ENCODE peak calls at places on chromosomes 4 and X, in seven cellular contexts. A is lower leg skin, L is endothelial cell of umbilical vein, D is stomach, V is esophagus muscularis mucosa, X is A549, O is uterus. S is an unnamed sample.
A peak's percentile ranks its signal among the peaks of the same experiment; 100 is the strongest.

GRCh38 chr4:83074086-83074704 is 39.2 kb downstream of the COPS4 start:
- DNase-seq in A (no peak), O (no peak), V (no peak), L (peak; percentile 72), X (peak; percentile 32), D (no peak), S (no peak)

GRCh38 chrX:40685352-40685918 is 38.1 kb upstream of the CXorf38 start:
- DNase-seq in D (no peak), A (no peak), V (no peak), L (no peak), X (no peak), O (no peak), S (no peak)

GRCh38 chr4:165077034-165077578 is 23.4 kb downstream of the TRIM75 start:
- DNase-seq in O (no peak), V (no peak), L (no peak), X (no peak), A (no peak), D (no peak), S (no peak)

GRCh38 chr4:160212078-160212477 is 1109.2 kb downstream of the RAPGEF2 start:
- DNase-seq in L (no peak), O (no peak), A (no peak), D (no peak), V (no peak), X (no peak), S (no peak)

GRCh38 chr4:6272863-6273660 is 3.4 kb downstream of the WFS1 start:
- DNase-seq in L (peak; percentile 75), X (peak; percentile 45), O (no peak), D (no peak), V (no peak), A (no peak), S (no peak)

GRCh38 chrX:48703642-48704481 is 7.3 kb downstream of the SUV39H1 start:
- DNase-seq in O (no peak), D (no peak), L (no peak), V (no peak), A (no peak), X (peak; percentile 4), S (no peak)

GRCh38 chr4:15238720-15239119 is 189.1 kb upstream of the C1QTNF7 start:
- DNase-seq in L (peak; percentile 11), A (no peak), O (no peak), V (no peak), D (no peak), X (peak; percentile 25), S (no peak)

GRCh38 chr4:130608121-130608520 is 1512.2 kb downstream of the C4orf33 start:
- DNase-seq in D (no peak), X (no peak), L (no peak), O (no peak), A (no peak), V (no peak), S (no peak)

GRCh38 chr4:108427946-108428345 is 192.4 kb upstream of the RPL34 start:
- DNase-seq in A (no peak), X (no peak), V (no peak), D (no peak), L (no peak), O (no peak), S (no peak)

GRCh38 chrX:100944601-100945000 is 15.9 kb upstream of the XKRX start:
- DNase-seq in A (no peak), X (no peak), D (no peak), L (no peak), O (no peak), V (no peak), S (no peak)

GRCh38 chrX:72620550-72621145 is 48.0 kb upstream of the HDAC8 start:
- DNase-seq in L (peak; percentile 90), O (peak; percentile 56), V (no peak), D (peak; percentile 81), X (peak; percentile 55), A (no peak), S (no peak)

GRCh38 chr4:58732973-58733372 is 1622.8 kb upstream of the IGFBP7 start:
- DNase-seq in L (no peak), D (no peak), V (no peak), X (no peak), O (no peak), A (no peak), S (no peak)

GRCh38 chr4:2051086-2051485 is 8.0 kb upstream of the NAT8L start:
- DNase-seq in V (no peak), O (no peak), X (no peak), A (peak; percentile 80), L (no peak), D (no peak), S (no peak)

GRCh38 chrX:107683124-107683895 is 55.0 kb downstream of the PRPS1 start:
- DNase-seq in O (peak; percentile 58), A (peak; percentile 84), V (no peak), X (no peak), D (peak; percentile 45), L (peak; percentile 61), S (no peak)

GRCh38 chr4:10102193-10102980 is 14.2 kb downstream of the WDR1 start:
- DNase-seq in A (no peak), V (no peak), D (no peak), L (no peak), O (no peak), X (no peak), S (no peak)

GRCh38 chr4:132065940-132066495 is 1083.1 kb upstream of the PCDH10 start:
- DNase-seq in D (no peak), A (no peak), V (no peak), X (no peak), O (no peak), L (peak; percentile 5), S (no peak)

GRCh38 chr4:156898373-156899117 is 73.1 kb downstream of the PDGFC start:
- DNase-seq in V (no peak), X (no peak), L (no peak), D (no peak), O (no peak), A (no peak), S (no peak)

GRCh38 chr4:24472514-24473308 is 111.6 kb downstream of the DHX15 start:
- DNase-seq in L (peak; percentile 63), V (peak; percentile 97), X (peak; percentile 71), O (peak; percentile 88), D (peak; percentile 76), A (peak; percentile 93), S (no peak)
- TF ChIP-seq POLR2A in L (no peak), V (peak; percentile 9), X (no peak), O (peak; percentile 45), D (no peak), A (no peak), S (no peak)

DNA sequence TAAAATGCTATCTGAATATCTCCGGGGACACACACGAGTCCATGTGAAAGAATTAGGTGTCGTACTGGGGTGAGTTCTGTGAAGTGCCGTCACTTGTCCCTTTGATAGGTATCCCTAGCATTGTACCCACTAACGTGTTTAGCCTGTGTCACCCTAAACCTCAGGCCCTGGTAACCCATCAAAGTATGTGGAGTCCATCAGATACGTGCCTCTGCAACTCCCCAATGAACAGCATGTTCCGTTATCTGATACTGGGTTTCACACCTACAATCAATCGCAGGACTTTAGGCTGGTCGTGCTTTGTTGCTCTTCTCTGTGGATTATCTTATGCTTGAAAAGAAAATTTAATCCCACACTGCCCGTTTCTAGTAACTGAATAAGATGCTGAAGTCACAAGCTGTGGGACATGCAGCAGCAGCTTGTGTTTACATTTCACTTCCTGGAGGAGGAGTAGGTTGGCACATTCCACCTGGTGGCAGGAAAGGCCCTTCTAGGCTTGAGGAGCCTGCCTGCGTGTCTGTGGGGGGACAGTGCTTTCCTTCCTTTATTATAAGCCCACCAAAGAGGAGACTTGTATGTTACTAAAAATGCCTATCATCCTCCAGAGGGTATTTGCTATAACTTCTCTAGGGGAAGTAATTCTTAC is 127.1 kb downstream of the FNIP2 start:
- DNase-seq in V (no peak), L (peak; percentile 44), D (peak; percentile 31), X (no peak), O (no peak), A (no peak), S (no peak)
- TF ChIP-seq CTCF in V (no peak), L (no peak), D (no peak), X (no peak), O (no peak), A (no peak), S (no peak)

GRCh38 chr4:110480031-110480549 is 4.1 kb downstream of the ENPEP start:
- DNase-seq in L (no peak), D (no peak), A (no peak), V (no peak), O (peak; percentile 36), X (no peak), S (no peak)

GRCh38 chr4:110480741-110481271 is 4.9 kb downstream of the ENPEP start:
- DNase-seq in D (no peak), O (no peak), X (no peak), L (no peak), A (no peak), V (no peak), S (no peak)

GRCh38 chr4:110477836-110478235 is 1.9 kb downstream of the ENPEP start:
- DNase-seq in D (no peak), L (no peak), X (no peak), A (no peak), V (no peak), O (no peak), S (no peak)

GRCh38 chr4:110472583-110473329 is 3.2 kb upstream of the ENPEP start:
- DNase-seq in A (no peak), O (no peak), D (no peak), V (no peak), L (no peak), X (no peak), S (no peak)

GRCh38 chr4:110475881-110476818 is at the start of gene ENPEP:
- DNase-seq in L (no peak), A (peak; percentile 88), O (peak; percentile 73), V (no peak), D (no peak), X (no peak), S (no peak)
- TF ChIP-seq POLR2A in L (no peak), A (no peak), O (peak; percentile 33), V (no peak), D (no peak), X (no peak), S (no peak)

DNA sequence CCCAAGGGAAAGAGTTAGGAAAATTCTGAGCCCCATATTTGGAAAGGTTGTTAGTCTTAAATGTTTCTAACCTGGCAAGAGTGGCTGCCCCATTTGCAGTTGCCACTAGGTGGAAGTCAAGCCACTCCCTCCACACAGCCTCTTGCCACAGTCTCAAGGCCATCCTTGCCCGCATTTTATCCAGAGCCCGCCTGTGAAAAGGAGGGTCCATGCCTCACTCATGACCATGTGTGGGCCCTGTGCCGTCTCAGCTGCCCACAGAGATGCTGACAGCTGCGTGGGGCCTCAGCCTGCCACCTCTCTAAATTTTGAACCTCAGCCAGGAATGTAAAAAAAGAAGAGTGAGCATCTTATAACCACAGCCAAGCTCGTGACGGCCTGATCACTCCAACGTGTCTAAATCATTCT is 201.5 kb upstream of the FAM241A start:
- DNase-seq in A (peak; percentile 80), X (peak; percentile 23), V (no peak), O (peak; percentile 22), D (peak; percentile 48), L (peak; percentile 30), S (no peak)
- TF ChIP-seq CTCF in A (no peak), X (peak; percentile 51), V (no peak), O (peak; percentile 33), D (peak; percentile 29), L (no peak), S (no peak)